ENCODE peak calls at places on chromosomes 16 and 17, in four cellular contexts. W is CD8-positive, alpha-beta memory T cell; O is AG04450; S is fibroblast of mammary gland. G is an unnamed sample.

GRCh38 chr16:3878610-3879009 is 1.9 kb downstream of the CREBBP start:
- DNase-seq in W (no peak), O (no peak), S (peak; percentile 35), G (no peak)

GRCh38 chr16:89185062-89185751 is 13.7 kb downstream of the CDH15 start:
- DNase-seq in W (no peak), O (no peak), S (no peak), G (no peak)

GRCh38 chr17:66580178-66580577 is 254.7 kb upstream of the CACNG5 start:
- DNase-seq in W (no peak), O (peak; percentile 57), S (peak; percentile 28), G (no peak)

GRCh38 chr17:50620237-50620636 is 14.4 kb upstream of the ABCC3 start:
- DNase-seq in W (no peak), O (no peak), S (no peak), G (no peak)

GRCh38 chr17:60577147-60577925 is 22.7 kb upstream of the PPM1D start:
- DNase-seq in W (no peak), O (no peak), S (peak; percentile 65), G (no peak)

GRCh38 chr16:65749566-65749965 is 616.9 kb upstream of the CDH5 start:
- DNase-seq in W (no peak), O (no peak), S (no peak), G (no peak)

GRCh38 chr16:14300631-14301149 is 229.6 kb downstream of the MRTFB start:
- DNase-seq in W (no peak), O (no peak), S (peak; percentile 88), G (peak; percentile 81)

GRCh38 chr16:77745972-77746371 is 23.7 kb downstream of the NUDT7 start:
- DNase-seq in W (no peak), O (peak; percentile 38), S (peak; percentile 25), G (no peak)

GRCh38 chr17:27915715-27916114 is 22.6 kb upstream of the LYRM9 start:
- DNase-seq in W (no peak), O (no peak), S (no peak), G (no peak)

GRCh38 chr16:88853336-88853941 is 3.3 kb downstream of the GALNS start:
- DNase-seq in W (no peak), O (no peak), S (no peak), G (no peak)

GRCh38 chr17:78884148-78884870 is 18.7 kb downstream of the CEP295NL start:
- DNase-seq in W (no peak), O (no peak), S (peak; percentile 40), G (no peak)

GRCh38 chr17:77419095-77419494 is 278.3 kb downstream of the SEC14L1 start:
- DNase-seq in W (no peak), O (no peak), S (no peak), G (no peak)

GRCh38 chr17:15220785-15221184 is 44.3 kb downstream of the PMP22 start:
- DNase-seq in W (no peak), O (no peak), S (peak; percentile 37), G (no peak)

GRCh38 chr17:48307814-48308411 is 122.1 kb downstream of the SKAP1 start:
- DNase-seq in W (peak; percentile 18), O (peak; percentile 32), S (peak; percentile 70), G (peak; percentile 67)

GRCh38 chr17:73137376-73137775 is 27.4 kb upstream of the SSTR2 start:
- DNase-seq in W (no peak), O (no peak), S (no peak), G (no peak)

GRCh38 chr17:2713881-2714280 is 2.3 kb upstream of the CLUH start:
- DNase-seq in W (no peak), O (no peak), S (no peak), G (no peak)

GRCh38 chr16:86664518-86665318 is 86.4 kb downstream of the FOXL1 start:
- DNase-seq in W (peak; percentile 6), O (peak; percentile 81), S (peak; percentile 100), G (no peak)

GRCh38 chr17:77458202-77459017 is 317.6 kb downstream of the SEC14L1 start:
- DNase-seq in W (no peak), O (no peak), S (no peak), G (no peak)

GRCh38 chr17:30360396-30360795 is 18.3 kb upstream of the CPD start:
- DNase-seq in W (no peak), O (no peak), S (no peak), G (no peak)

GRCh38 chr16:74257061-74257460 is 39.6 kb upstream of the PSMD7 start:
- DNase-seq in W (no peak), O (no peak), S (no peak), G (no peak)

GRCh38 chr17:36942631-36943125 is 5.4 kb downstream of the LHX1 start:
- DNase-seq in W (no peak), O (no peak), S (no peak), G (no peak)

GRCh38 chr16:19757762-19758595 is 39.9 kb downstream of the IQCK start:
- DNase-seq in W (no peak), O (no peak), S (no peak), G (peak; percentile 39)

GRCh38 chr17:17729620-17730249 is 48.5 kb downstream of the RAI1 start:
- DNase-seq in W (peak; percentile 34), O (no peak), S (no peak), G (no peak)

GRCh38 chr17:78781339-78782304 is at the start of gene CYTH1:
- DNase-seq in W (no peak), O (no peak), S (peak; percentile 19), G (no peak)

GRCh38 chr17:41814195-41814594 is 1.4 kb downstream of the FKBP10 start:
- DNase-seq in W (no peak), O (no peak), S (peak; percentile 55), G (no peak)

GRCh38 chr17:43842975-43843325 is 4.0 kb upstream of the CD300LG start:
- DNase-seq in W (no peak), O (no peak), S (no peak), G (no peak)

GRCh38 chr17:43845772-43846171 is 1.2 kb upstream of the CD300LG start:
- DNase-seq in W (no peak), O (no peak), S (no peak), G (no peak)

GRCh38 chr17:43839670-43840101 is 6.7 kb upstream of the MPP3 start:
- DNase-seq in W (no peak), O (no peak), S (no peak), G (peak; percentile 34)

GRCh38 chr17:43844241-43844640 is 2.7 kb upstream of the CD300LG start:
- DNase-seq in W (no peak), O (no peak), S (no peak), G (no peak)

DNA sequence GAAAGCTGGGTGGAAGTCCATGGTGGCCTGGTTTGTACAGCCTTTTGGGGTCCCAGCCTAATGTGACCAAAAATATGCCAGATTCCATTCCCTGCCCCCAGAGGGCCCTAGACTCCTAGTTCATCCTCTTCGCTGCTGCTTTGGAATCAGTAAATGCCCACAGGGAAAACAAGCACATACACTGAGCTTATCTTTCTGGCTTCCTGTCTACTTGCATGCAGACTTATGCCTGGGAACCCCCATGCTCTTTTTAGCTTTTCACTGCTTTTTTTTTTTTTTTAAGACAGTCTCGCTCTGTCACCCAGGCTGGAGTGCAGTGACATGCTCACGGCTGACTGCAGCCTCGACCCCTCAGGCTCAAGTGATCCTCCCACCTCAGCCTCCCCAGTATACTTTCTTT is 6.2 kb upstream of the CD300LG start:
- DNase-seq in W (no peak), O (no peak), S (no peak), G (peak; percentile 40)
- H3K4me3 ChIP-seq in W (no peak overlapping the region), O (no peak overlapping the region), S (no peak overlapping the region), G (no peak overlapping the region)

GRCh38 chr16:58385218-58385773 is 7.0 kb upstream of the GINS3 start:
- DNase-seq in W (no peak), O (no peak), S (no peak), G (no peak)
- H3K4me3 ChIP-seq in W (no peak overlapping the region), O (no peak overlapping the region), S (no peak overlapping the region), G (no peak overlapping the region)

DNA sequence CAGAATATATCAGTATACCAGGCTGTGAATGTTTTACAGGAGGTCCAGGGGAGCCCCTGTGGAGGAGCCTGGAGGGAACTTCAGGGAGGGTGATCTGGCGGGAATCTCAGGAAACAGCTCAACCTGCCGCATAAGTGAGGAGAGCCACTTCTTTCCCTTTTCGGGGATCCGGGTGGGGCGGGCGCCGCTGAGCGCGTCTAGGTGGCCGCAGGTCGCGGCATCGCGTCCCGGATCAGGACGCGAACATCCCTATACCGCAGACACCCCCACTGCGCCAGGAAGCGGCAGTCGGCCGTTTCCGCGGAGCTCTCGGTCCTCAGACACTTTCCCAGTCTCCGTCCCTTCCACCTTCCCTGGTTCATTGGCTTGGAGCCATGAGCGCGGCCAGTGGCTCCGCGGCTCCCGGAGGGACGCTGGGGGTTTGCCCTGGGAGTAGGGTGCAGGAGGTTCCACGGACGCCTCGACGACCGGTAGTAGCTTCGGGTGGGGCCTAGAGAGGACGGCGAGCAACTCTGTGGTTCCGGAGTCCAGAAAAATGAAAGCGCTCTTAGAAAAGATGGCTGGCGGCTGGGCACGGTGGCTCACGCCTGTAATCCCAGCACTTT is 3.1 kb upstream of the ZNF764 start:
- DNase-seq in W (no peak), O (no peak), S (peak; percentile 8), G (no peak)
- H3K4me3 ChIP-seq in W (no peak overlapping the region), O (no peak overlapping the region), S (peak overlapping the region; percentile 38), G (no peak overlapping the region)

DNA sequence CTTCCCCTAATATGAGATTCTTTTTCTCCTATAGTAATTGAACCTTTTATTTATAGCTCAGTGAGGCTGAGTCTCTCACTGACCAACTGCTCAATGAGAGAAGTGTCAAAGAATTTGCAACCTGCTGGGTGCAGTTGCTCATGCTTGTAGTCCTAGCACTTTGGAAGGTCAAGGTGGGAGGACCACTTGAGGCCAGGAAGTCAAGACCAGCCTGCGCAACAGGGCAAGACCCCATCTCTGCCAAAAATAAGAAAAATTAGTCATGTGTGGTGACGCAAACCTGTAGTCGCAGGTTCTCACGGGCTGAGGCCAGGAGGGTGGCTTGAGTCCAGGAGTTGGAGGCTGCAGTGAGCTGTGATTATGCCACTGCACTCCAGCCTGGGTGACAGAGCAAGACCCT is 30.9 kb upstream of the CRYBA1 start:
- DNase-seq in W (no peak), O (no peak), S (peak; percentile 65), G (no peak)
- H3K4me3 ChIP-seq in W (no peak overlapping the region), O (no peak overlapping the region), S (no peak overlapping the region), G (no peak overlapping the region)

GRCh38 chr17:40442392-40443195 is 656 bp upstream of the IGFBP4 start:
- DNase-seq in W (no peak), O (no peak), S (peak; percentile 71), G (no peak)
- H3K4me3 ChIP-seq in W (no peak overlapping the region), O (peak overlapping the region; percentile 98), S (peak overlapping the region; percentile 99), G (peak overlapping the region; percentile 36)